ENCODE peak calls at places on chromosomes 11 and 22, in four cellular contexts. One of them, this sample, is unnamed.

GRCh38 chr11:113305440-113306336 is 8.7 kb upstream of the TTC12 start:
- DNase-seq in H1: peak; percentile 41
- DNase-seq in fibroblast of lung: peak; percentile 37
- DNase-seq in K562: peak; percentile 38
- DNase-seq in this sample: peak; percentile 69

GRCh38 chr11:72760543-72761400 is 8.6 kb upstream of the ARAP1 start:
- DNase-seq in fibroblast of lung: peak; percentile 87
- DNase-seq in H1: no peak
- DNase-seq in K562: no peak
- DNase-seq in this sample: no peak

GRCh38 chr22:31530816-31531180 is 34.5 kb downstream of the SFI1 start:
- DNase-seq in H1: no peak
- DNase-seq in fibroblast of lung: peak; percentile 64
- DNase-seq in K562: no peak
- DNase-seq in this sample: no peak

GRCh38 chr11:130826572-130826971 is 89.7 kb downstream of the SNX19 start:
- DNase-seq in fibroblast of lung: no peak
- DNase-seq in H1: no peak
- DNase-seq in K562: no peak
- DNase-seq in this sample: no peak

GRCh38 chr11:44618561-44619425 is 53.3 kb downstream of the CD82 start:
- DNase-seq in fibroblast of lung: no peak
- DNase-seq in H1: no peak
- DNase-seq in K562: no peak
- DNase-seq in this sample: no peak

GRCh38 chr22:38487946-38488345 is 18.2 kb downstream of the DDX17 start:
- DNase-seq in H1: no peak
- DNase-seq in fibroblast of lung: no peak
- DNase-seq in K562: no peak
- DNase-seq in this sample: peak; percentile 27

GRCh38 chr22:19816372-19817119 is 38.1 kb downstream of the GNB1L start:
- DNase-seq in fibroblast of lung: no peak
- DNase-seq in K562: no peak
- DNase-seq in H1: no peak
- DNase-seq in this sample: no peak

GRCh38 chr11:74689666-74690065 is 41.6 kb downstream of the CHRDL2 start:
- DNase-seq in H1: no peak
- DNase-seq in fibroblast of lung: peak; percentile 51
- DNase-seq in K562: no peak
- DNase-seq in this sample: no peak

GRCh38 chr11:120549346-120549745 is 37.8 kb downstream of the GRIK4 start:
- DNase-seq in K562: no peak
- DNase-seq in fibroblast of lung: no peak
- DNase-seq in H1: no peak
- DNase-seq in this sample: no peak

GRCh38 chr11:10309163-10310093 is 4.6 kb downstream of the ADM start:
- DNase-seq in H1: no peak
- DNase-seq in fibroblast of lung: peak; percentile 68
- DNase-seq in K562: peak; percentile 41
- DNase-seq in this sample: peak; percentile 50

GRCh38 chr22:42788466-42788865 is 67.8 kb upstream of the A4GALT start:
- DNase-seq in fibroblast of lung: no peak
- DNase-seq in K562: no peak
- DNase-seq in H1: no peak
- DNase-seq in this sample: no peak

GRCh38 chr11:81218440-81218839 is 1515.2 kb downstream of the FAM181B start:
- DNase-seq in K562: no peak
- DNase-seq in H1: no peak
- DNase-seq in fibroblast of lung: no peak
- DNase-seq in this sample: no peak

GRCh38 chr22:18120941-18121340 is 10.3 kb downstream of the TUBA8 start:
- DNase-seq in H1: no peak
- DNase-seq in fibroblast of lung: no peak
- DNase-seq in K562: no peak
- DNase-seq in this sample: no peak

GRCh38 chr22:23106906-23107367 is 34.9 kb downstream of the RSPH14 start:
- DNase-seq in K562: peak; percentile 59
- DNase-seq in H1: no peak
- DNase-seq in fibroblast of lung: no peak
- DNase-seq in this sample: no peak

GRCh38 chr11:122692444-122692843 is 36.9 kb downstream of the UBASH3B start:
- DNase-seq in K562: no peak
- DNase-seq in H1: no peak
- DNase-seq in fibroblast of lung: no peak
- DNase-seq in this sample: no peak

GRCh38 chr11:112631333-112631732 is 329.9 kb upstream of the NCAM1 start:
- DNase-seq in fibroblast of lung: no peak
- DNase-seq in K562: no peak
- DNase-seq in H1: no peak
- DNase-seq in this sample: no peak

GRCh38 chr22:23533328-23533762 is 46.7 kb downstream of the IGLL1 start:
- DNase-seq in H1: peak; percentile 53
- DNase-seq in K562: peak; percentile 66
- DNase-seq in fibroblast of lung: peak; percentile 19
- DNase-seq in this sample: no peak

GRCh38 chr22:19607198-19608113 is 83.2 kb upstream of the CLDN5 start:
- DNase-seq in fibroblast of lung: no peak
- DNase-seq in H1: no peak
- DNase-seq in K562: no peak
- DNase-seq in this sample: no peak

GRCh38 chr22:44160416-44160815 is 20.3 kb upstream of the PARVG start:
- DNase-seq in K562: no peak
- DNase-seq in fibroblast of lung: no peak
- DNase-seq in H1: no peak
- DNase-seq in this sample: no peak

GRCh38 chr11:56885182-56885581 is 103.5 kb upstream of the OR5AK2 start:
- DNase-seq in H1: no peak
- DNase-seq in fibroblast of lung: no peak
- DNase-seq in K562: no peak
- DNase-seq in this sample: peak; percentile 15

GRCh38 chr11:6410695-6411430 is 8.0 kb downstream of the APBB1 start:
- DNase-seq in H1: no peak
- DNase-seq in K562: no peak
- DNase-seq in fibroblast of lung: no peak
- DNase-seq in this sample: no peak

GRCh38 chr11:36092314-36093030 is 148.6 kb downstream of the LDLRAD3 start:
- DNase-seq in fibroblast of lung: no peak
- DNase-seq in K562: no peak
- DNase-seq in H1: peak; percentile 75
- DNase-seq in this sample: no peak

GRCh38 chr22:31821572-31821971 is 67.8 kb downstream of the DEPDC5 start:
- DNase-seq in H1: no peak
- DNase-seq in fibroblast of lung: no peak
- DNase-seq in K562: no peak
- DNase-seq in this sample: no peak

GRCh38 chr22:31250740-31251330 is 38.7 kb downstream of the LIMK2 start:
- DNase-seq in fibroblast of lung: peak; percentile 19
- DNase-seq in K562: no peak
- DNase-seq in H1: no peak
- DNase-seq in this sample: no peak

GRCh38 chr22:35605787-35606492 is 11.2 kb downstream of the MB start:
- DNase-seq in K562: no peak
- DNase-seq in fibroblast of lung: no peak
- DNase-seq in H1: no peak
- DNase-seq in this sample: no peak

GRCh38 chr11:70483077-70483861 is 84.9 kb downstream of the CTTN start:
- DNase-seq in H1: no peak
- DNase-seq in fibroblast of lung: peak; percentile 81
- DNase-seq in K562: peak; percentile 70
- DNase-seq in this sample: peak; percentile 68

GRCh38 chr11:71543866-71544265 is 4.4 kb upstream of the KRTAP5-9 start:
- DNase-seq in fibroblast of lung: no peak
- DNase-seq in H1: no peak
- DNase-seq in K562: no peak
- DNase-seq in this sample: no peak

GRCh38 chr22:23225724-23226496 is 45.6 kb downstream of the BCR start:
- DNase-seq in fibroblast of lung: peak; percentile 59
- DNase-seq in H1: no peak
- DNase-seq in K562: peak; percentile 72
- DNase-seq in this sample: peak; percentile 73

GRCh38 chr11:80702264-80702663 is 1261.4 kb upstream of the TENM4 start:
- DNase-seq in fibroblast of lung: peak; percentile 32
- DNase-seq in H1: no peak
- DNase-seq in K562: no peak
- DNase-seq in this sample: no peak

GRCh38 chr22:28023036-28023435 is 104.0 kb upstream of the PITPNB start:
- DNase-seq in K562: no peak
- DNase-seq in H1: no peak
- DNase-seq in fibroblast of lung: no peak
- DNase-seq in this sample: no peak

DNA sequence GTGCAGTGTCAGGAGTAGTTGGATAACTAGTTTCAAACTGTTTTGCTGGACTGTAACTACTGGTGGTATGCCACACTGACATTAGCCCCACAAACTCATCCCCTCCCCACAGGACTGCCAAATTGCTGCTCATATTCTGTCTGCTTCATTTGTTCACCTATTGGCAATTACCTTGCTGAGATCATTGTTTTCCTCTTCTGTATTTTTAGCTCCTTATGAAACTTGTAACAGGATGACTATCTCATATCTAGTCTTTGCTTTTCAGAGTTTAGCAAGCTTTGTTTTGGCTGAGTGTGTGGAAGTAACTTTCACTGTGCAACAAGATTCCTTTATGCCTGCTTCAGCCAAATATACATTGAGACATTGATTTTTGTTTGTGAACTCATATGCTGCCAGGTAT is 108.6 kb upstream of the SESN3 start:
- DNase-seq in fibroblast of lung: peak; percentile 32
- DNase-seq in H1: no peak
- DNase-seq in K562: no peak
- DNase-seq in this sample: no peak
- H2AFZ ChIP-seq in fibroblast of lung: no peak overlapping the region
- H2AFZ ChIP-seq in H1: no peak overlapping the region
- H2AFZ ChIP-seq in K562: no peak overlapping the region
- H2AFZ ChIP-seq in this sample: no peak overlapping the region

DNA sequence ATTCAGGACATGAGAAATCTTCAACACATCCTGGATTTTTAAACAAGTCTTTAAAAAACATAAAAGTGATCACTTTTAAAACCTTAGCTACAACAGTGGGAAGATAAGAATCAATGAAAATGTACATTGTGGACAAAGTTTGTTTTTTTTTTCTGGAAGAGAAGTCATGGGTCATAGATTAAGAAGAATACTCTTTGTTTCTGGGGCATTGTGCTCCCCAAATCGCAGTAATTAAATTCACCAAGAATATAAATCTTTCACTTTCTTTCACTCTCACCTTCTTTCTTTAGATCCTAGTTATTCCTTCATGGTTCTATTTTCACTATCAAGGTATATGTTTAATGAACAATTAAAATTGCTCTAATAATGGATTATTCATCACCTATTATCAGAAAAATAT is 132.6 kb upstream of the PGR start:
- DNase-seq in fibroblast of lung: no peak
- DNase-seq in H1: no peak
- DNase-seq in K562: no peak
- DNase-seq in this sample: no peak
- H3K4me3 ChIP-seq in fibroblast of lung: no peak overlapping the region
- H3K4me3 ChIP-seq in H1: no peak overlapping the region
- H3K4me3 ChIP-seq in K562: no peak overlapping the region
- H3K4me3 ChIP-seq in this sample: no peak overlapping the region

GRCh38 chr11:66721939-66722338 is 7.1 kb downstream of the SPTBN2 start:
- DNase-seq in K562: no peak
- DNase-seq in H1: no peak
- DNase-seq in fibroblast of lung: no peak
- DNase-seq in this sample: no peak

GRCh38 chr11:66719111-66719872 is 9.7 kb downstream of the SPTBN2 start:
- DNase-seq in K562: no peak
- DNase-seq in H1: no peak
- DNase-seq in fibroblast of lung: no peak
- DNase-seq in this sample: peak; percentile 38

GRCh38 chr11:66718320-66718971 is 10.6 kb downstream of the SPTBN2 start:
- DNase-seq in fibroblast of lung: no peak
- DNase-seq in K562: no peak
- DNase-seq in H1: no peak
- DNase-seq in this sample: peak; percentile 94

GRCh38 chr11:66720899-66721470 is 8.0 kb downstream of the SPTBN2 start:
- DNase-seq in fibroblast of lung: no peak
- DNase-seq in H1: no peak
- DNase-seq in K562: no peak
- DNase-seq in this sample: no peak

DNA sequence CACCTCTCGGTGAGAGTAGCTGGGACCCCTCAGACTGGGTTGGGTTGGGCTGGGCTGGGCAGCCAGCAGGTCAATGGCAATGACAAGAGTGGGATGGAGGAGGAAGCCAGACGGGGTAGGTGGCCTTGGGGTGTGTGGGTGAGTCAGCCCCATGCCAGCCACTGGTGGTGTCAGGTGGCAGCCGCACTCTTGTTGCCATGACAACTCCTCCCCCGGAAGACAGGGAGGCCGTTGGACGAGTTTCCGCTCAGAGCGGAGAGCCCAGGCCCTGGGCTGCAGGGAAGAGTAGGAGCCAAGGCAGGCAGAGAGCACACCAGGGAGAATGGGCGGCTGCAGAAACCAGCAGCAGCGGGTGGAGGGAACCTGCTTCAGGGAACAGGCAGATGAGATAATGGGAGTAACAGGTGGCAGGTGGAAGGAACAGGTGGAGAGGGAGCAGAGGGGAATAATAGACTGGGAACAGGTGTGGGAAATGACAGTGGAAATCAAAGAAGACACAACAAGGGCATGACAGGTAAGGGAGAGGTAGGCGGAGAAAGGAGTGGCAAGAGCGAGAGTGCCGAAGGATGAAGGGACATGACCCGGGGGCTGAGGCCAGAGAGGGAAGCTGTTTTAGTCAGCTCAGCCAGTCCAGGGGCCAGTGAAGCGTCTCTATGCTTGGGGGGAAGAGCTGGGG is 8.7 kb downstream of the SPTBN2 start:
- DNase-seq in K562: peak; percentile 45
- DNase-seq in H1: peak; percentile 41
- DNase-seq in fibroblast of lung: peak; percentile 82
- DNase-seq in this sample: peak; percentile 97
- H2AFZ ChIP-seq in K562: no peak overlapping the region
- H2AFZ ChIP-seq in H1: no peak overlapping the region
- H2AFZ ChIP-seq in fibroblast of lung: no peak overlapping the region
- H2AFZ ChIP-seq in this sample: peak overlapping the region; percentile 82

DNA sequence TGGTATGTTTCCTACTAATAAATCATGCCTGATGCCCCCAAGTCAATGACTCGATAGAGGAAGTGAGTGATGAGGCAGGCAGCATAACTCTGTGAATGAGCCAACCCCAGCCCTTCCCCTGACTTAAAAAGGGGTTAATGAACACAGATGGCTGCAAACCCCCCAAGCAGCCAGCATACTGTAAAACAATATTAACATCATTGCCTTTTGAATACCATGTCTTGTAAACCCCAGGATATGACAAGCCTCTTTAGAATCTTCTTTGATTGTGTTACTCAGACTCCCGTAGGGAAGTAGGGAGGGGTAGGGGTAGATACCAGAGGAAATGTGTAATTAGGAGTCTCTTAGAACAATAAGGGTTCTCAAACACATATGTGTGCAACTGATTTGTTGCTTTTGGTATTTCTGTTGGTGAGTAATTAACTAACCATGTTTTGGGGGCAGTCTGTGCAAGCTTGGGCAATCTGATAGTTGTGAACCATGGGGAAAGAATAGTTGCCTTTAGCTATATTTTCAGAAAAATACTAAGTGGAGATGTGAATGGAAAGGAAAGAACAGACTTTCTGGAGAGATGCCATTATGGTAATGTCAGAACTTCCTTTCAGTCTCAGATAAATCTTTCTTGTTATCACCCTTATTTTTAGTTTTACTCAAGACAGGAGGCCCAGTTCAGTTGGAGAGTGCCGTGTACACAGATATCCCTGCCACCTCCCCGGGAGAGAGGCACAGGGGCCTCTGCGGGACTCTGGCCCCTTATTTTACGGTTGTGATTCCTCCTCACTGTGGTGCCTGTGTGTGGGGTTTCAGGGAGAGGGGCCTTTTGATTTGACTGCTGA is 701.8 kb downstream of the NTM start:
- DNase-seq in fibroblast of lung: peak; percentile 100
- DNase-seq in K562: no peak
- DNase-seq in H1: peak; percentile 25
- DNase-seq in this sample: no peak
- H3K4me3 ChIP-seq in fibroblast of lung: no peak overlapping the region
- H3K4me3 ChIP-seq in K562: no peak overlapping the region
- H3K4me3 ChIP-seq in H1: no peak overlapping the region
- H3K4me3 ChIP-seq in this sample: no peak overlapping the region